ENCODE peak calls at places on chromosome 16, in nine cellular contexts. One of them, this sample, is unnamed.

GRCh38 chr16:72536673-72537435 is 364.9 kb upstream of the PMFBP1 start:
- DNase-seq in sigmoid colon: no peak
- DNase-seq in GM12892: no peak
- DNase-seq in upper lobe of left lung: no peak
- DNase-seq in stomach: no peak
- DNase-seq in breast epithelium: no peak
- DNase-seq in HCT116: no peak
- DNase-seq in endothelial cell of umbilical vein: no peak
- DNase-seq in GM23338: no peak
- DNase-seq in this sample: no peak

GRCh38 chr16:49454426-49455180 is 81.0 kb downstream of the C16orf78 start:
- DNase-seq in endothelial cell of umbilical vein: no peak
- DNase-seq in HCT116: no peak
- DNase-seq in GM12892: no peak
- DNase-seq in GM23338: no peak
- DNase-seq in stomach: peak
- DNase-seq in upper lobe of left lung: no peak
- DNase-seq in breast epithelium: no peak
- DNase-seq in sigmoid colon: peak
- DNase-seq in this sample: no peak

GRCh38 chr16:85839681-85840240 is 40.3 kb downstream of the COX4I1 start:
- DNase-seq in GM12892: no peak
- DNase-seq in stomach: no peak
- DNase-seq in GM23338: no peak
- DNase-seq in breast epithelium: no peak
- DNase-seq in sigmoid colon: no peak
- DNase-seq in endothelial cell of umbilical vein: no peak
- DNase-seq in upper lobe of left lung: no peak
- DNase-seq in HCT116: no peak
- DNase-seq in this sample: no peak

GRCh38 chr16:4869147-4869790 is 22.0 kb downstream of the UBN1 start:
- DNase-seq in GM23338: no peak
- DNase-seq in upper lobe of left lung: no peak
- DNase-seq in endothelial cell of umbilical vein: no peak
- DNase-seq in HCT116: no peak
- DNase-seq in sigmoid colon: no peak
- DNase-seq in GM12892: no peak
- DNase-seq in stomach: peak
- DNase-seq in breast epithelium: no peak
- DNase-seq in this sample: no peak

GRCh38 chr16:77431131-77431670 is 3.6 kb downstream of the ADAMTS18 start:
- DNase-seq in breast epithelium: no peak
- DNase-seq in GM23338: no peak
- DNase-seq in upper lobe of left lung: no peak
- DNase-seq in stomach: no peak
- DNase-seq in GM12892: no peak
- DNase-seq in HCT116: no peak
- DNase-seq in endothelial cell of umbilical vein: peak
- DNase-seq in sigmoid colon: no peak
- DNase-seq in this sample: no peak

GRCh38 chr16:49441366-49441780 is 67.8 kb downstream of the C16orf78 start:
- DNase-seq in endothelial cell of umbilical vein: no peak
- DNase-seq in sigmoid colon: no peak
- DNase-seq in stomach: peak
- DNase-seq in HCT116: no peak
- DNase-seq in GM12892: peak
- DNase-seq in breast epithelium: peak
- DNase-seq in GM23338: peak
- DNase-seq in upper lobe of left lung: peak
- DNase-seq in this sample: no peak

GRCh38 chr16:30896890-30897730 is 696 bp downstream of the CTF1 start:
- DNase-seq in sigmoid colon: peak
- DNase-seq in HCT116: peak
- DNase-seq in GM23338: peak
- DNase-seq in GM12892: peak
- DNase-seq in endothelial cell of umbilical vein: peak
- DNase-seq in upper lobe of left lung: peak
- DNase-seq in stomach: peak
- DNase-seq in breast epithelium: peak
- DNase-seq in this sample: peak

GRCh38 chr16:70576431-70577255 is 53.0 kb downstream of the SF3B3 start:
- DNase-seq in breast epithelium: no peak
- DNase-seq in upper lobe of left lung: no peak
- DNase-seq in sigmoid colon: no peak
- DNase-seq in HCT116: no peak
- DNase-seq in endothelial cell of umbilical vein: peak
- DNase-seq in GM12892: no peak
- DNase-seq in stomach: no peak
- DNase-seq in GM23338: peak
- DNase-seq in this sample: no peak

GRCh38 chr16:76278976-76279375 is 1.8 kb downstream of the CNTNAP4 start:
- DNase-seq in HCT116: no peak
- DNase-seq in GM12892: no peak
- DNase-seq in stomach: no peak
- DNase-seq in endothelial cell of umbilical vein: no peak
- DNase-seq in GM23338: peak
- DNase-seq in upper lobe of left lung: no peak
- DNase-seq in sigmoid colon: no peak
- DNase-seq in breast epithelium: no peak
- DNase-seq in this sample: no peak

GRCh38 chr16:86519649-86520316 is 9.5 kb downstream of the FOXF1 start:
- DNase-seq in GM23338: peak
- DNase-seq in endothelial cell of umbilical vein: peak
- DNase-seq in GM12892: peak
- DNase-seq in breast epithelium: no peak
- DNase-seq in stomach: peak
- DNase-seq in HCT116: peak
- DNase-seq in sigmoid colon: peak
- DNase-seq in upper lobe of left lung: peak
- DNase-seq in this sample: no peak

GRCh38 chr16:29816694-29817441 is 916 bp downstream of the PAGR1 start:
- DNase-seq in endothelial cell of umbilical vein: peak
- DNase-seq in upper lobe of left lung: peak
- DNase-seq in stomach: peak
- DNase-seq in breast epithelium: no peak
- DNase-seq in HCT116: no peak
- DNase-seq in sigmoid colon: peak
- DNase-seq in GM12892: peak
- DNase-seq in GM23338: peak
- DNase-seq in this sample: no peak

GRCh38 chr16:12819126-12820117 is 15.7 kb upstream of the CPPED1 start:
- DNase-seq in breast epithelium: no peak
- DNase-seq in endothelial cell of umbilical vein: peak
- DNase-seq in GM12892: peak
- DNase-seq in upper lobe of left lung: no peak
- DNase-seq in HCT116: peak
- DNase-seq in sigmoid colon: peak
- DNase-seq in stomach: peak
- DNase-seq in GM23338: peak
- DNase-seq in this sample: no peak

GRCh38 chr16:81583893-81584705 is 139.5 kb downstream of the CMIP start:
- DNase-seq in upper lobe of left lung: no peak
- DNase-seq in sigmoid colon: no peak
- DNase-seq in HCT116: peak
- DNase-seq in GM23338: no peak
- DNase-seq in endothelial cell of umbilical vein: no peak
- DNase-seq in stomach: peak
- DNase-seq in GM12892: no peak
- DNase-seq in breast epithelium: no peak
- DNase-seq in this sample: no peak

GRCh38 chr16:71628810-71629209 is 2.8 kb downstream of the MARVELD3 start:
- DNase-seq in stomach: no peak
- DNase-seq in upper lobe of left lung: no peak
- DNase-seq in GM23338: no peak
- DNase-seq in HCT116: no peak
- DNase-seq in GM12892: no peak
- DNase-seq in breast epithelium: peak
- DNase-seq in sigmoid colon: no peak
- DNase-seq in endothelial cell of umbilical vein: peak
- DNase-seq in this sample: no peak

GRCh38 chr16:69564845-69565610 is 738 bp upstream of the NFAT5 start:
- DNase-seq in GM12892: no peak
- DNase-seq in endothelial cell of umbilical vein: peak
- DNase-seq in HCT116: no peak
- DNase-seq in sigmoid colon: no peak
- DNase-seq in breast epithelium: no peak
- DNase-seq in upper lobe of left lung: no peak
- DNase-seq in GM23338: peak
- DNase-seq in stomach: no peak
- DNase-seq in this sample: no peak

GRCh38 chr16:50368410-50369132 is at the start of gene BRD7:
- DNase-seq in GM12892: peak
- DNase-seq in GM23338: peak
- DNase-seq in HCT116: no peak
- DNase-seq in endothelial cell of umbilical vein: peak
- DNase-seq in stomach: peak
- DNase-seq in breast epithelium: peak
- DNase-seq in upper lobe of left lung: peak
- DNase-seq in sigmoid colon: no peak
- DNase-seq in this sample: no peak

DNA sequence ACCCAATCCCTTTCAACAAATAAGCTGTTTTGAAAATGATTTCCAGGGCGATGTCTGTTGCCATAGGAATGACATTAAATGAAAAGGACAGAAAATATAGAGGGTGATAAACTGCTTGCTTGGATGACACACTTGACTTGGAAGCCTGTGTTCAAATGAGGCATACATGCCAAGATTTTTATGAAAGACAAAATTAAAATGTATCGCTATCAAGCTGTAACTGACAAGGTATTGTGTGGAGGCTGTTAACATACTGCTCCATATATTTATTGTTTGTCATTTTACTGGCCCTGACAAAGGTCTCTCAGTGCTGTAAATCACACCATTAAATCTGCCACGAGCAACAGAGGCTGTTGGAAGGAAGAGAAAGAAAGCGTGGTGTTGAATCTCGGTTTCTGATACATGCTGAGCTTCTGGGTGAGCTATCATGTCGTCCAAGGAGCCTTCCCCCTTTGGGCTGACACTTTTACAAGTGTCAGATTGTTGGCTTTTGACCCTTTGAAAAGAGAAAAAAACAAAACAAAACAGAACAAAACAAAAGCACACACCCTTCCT is 456.2 kb upstream of the SALL1 start:
- DNase-seq in sigmoid colon: no peak
- DNase-seq in HCT116: no peak
- DNase-seq in endothelial cell of umbilical vein: no peak
- DNase-seq in upper lobe of left lung: no peak
- DNase-seq in GM12892: no peak
- DNase-seq in stomach: no peak
- DNase-seq in breast epithelium: no peak
- DNase-seq in GM23338: no peak
- DNase-seq in this sample: no peak
- TF ChIP-seq POLR2AphosphoS5 in sigmoid colon: no peak
- TF ChIP-seq POLR2AphosphoS5 in HCT116: no peak
- TF ChIP-seq POLR2AphosphoS5 in endothelial cell of umbilical vein: no peak
- TF ChIP-seq POLR2AphosphoS5 in upper lobe of left lung: no peak
- TF ChIP-seq POLR2AphosphoS5 in GM12892: no peak
- TF ChIP-seq POLR2AphosphoS5 in stomach: no peak
- TF ChIP-seq POLR2AphosphoS5 in breast epithelium: no peak
- TF ChIP-seq POLR2AphosphoS5 in GM23338: no peak
- TF ChIP-seq POLR2AphosphoS5 in this sample: no peak

GRCh38 chr16:10731790-10732189 is 11.9 kb upstream of the NUBP1 start:
- DNase-seq in GM23338: no peak
- DNase-seq in GM12892: no peak
- DNase-seq in endothelial cell of umbilical vein: no peak
- DNase-seq in sigmoid colon: no peak
- DNase-seq in upper lobe of left lung: no peak
- DNase-seq in stomach: no peak
- DNase-seq in HCT116: no peak
- DNase-seq in breast epithelium: no peak
- DNase-seq in this sample: no peak
- TF ChIP-seq POLR2AphosphoS5 in GM23338: no peak
- TF ChIP-seq POLR2AphosphoS5 in GM12892: no peak
- TF ChIP-seq POLR2AphosphoS5 in endothelial cell of umbilical vein: no peak
- TF ChIP-seq POLR2AphosphoS5 in sigmoid colon: no peak
- TF ChIP-seq POLR2AphosphoS5 in upper lobe of left lung: no peak
- TF ChIP-seq POLR2AphosphoS5 in stomach: no peak
- TF ChIP-seq POLR2AphosphoS5 in HCT116: no peak
- TF ChIP-seq POLR2AphosphoS5 in breast epithelium: no peak
- TF ChIP-seq POLR2AphosphoS5 in this sample: no peak

DNA sequence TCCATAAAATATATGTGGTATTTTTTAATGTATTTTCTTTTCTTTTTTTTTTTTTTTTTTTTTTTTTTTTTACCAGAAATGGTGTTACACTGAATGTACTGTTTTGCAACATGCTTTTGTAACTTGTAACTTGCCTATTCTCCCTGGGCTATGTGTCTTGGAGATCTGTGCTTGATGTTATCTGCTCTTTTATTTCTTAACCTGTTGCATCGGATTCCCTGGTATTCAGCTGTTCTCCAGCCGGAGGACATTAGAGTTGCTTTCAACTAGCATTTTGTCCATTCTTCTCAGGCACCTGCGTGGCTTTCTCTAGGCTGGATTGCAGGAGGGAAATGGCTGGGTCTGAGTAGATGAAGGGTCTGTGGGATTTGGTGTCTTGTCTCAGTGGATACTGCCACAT is 47.4 kb downstream of the KATNIP start:
- DNase-seq in breast epithelium: no peak
- DNase-seq in endothelial cell of umbilical vein: no peak
- DNase-seq in GM23338: no peak
- DNase-seq in sigmoid colon: no peak
- DNase-seq in stomach: no peak
- DNase-seq in HCT116: no peak
- DNase-seq in upper lobe of left lung: no peak
- DNase-seq in GM12892: no peak
- DNase-seq in this sample: no peak
- TF ChIP-seq POLR2AphosphoS5 in breast epithelium: no peak
- TF ChIP-seq POLR2AphosphoS5 in endothelial cell of umbilical vein: no peak
- TF ChIP-seq POLR2AphosphoS5 in GM23338: no peak
- TF ChIP-seq POLR2AphosphoS5 in sigmoid colon: no peak
- TF ChIP-seq POLR2AphosphoS5 in stomach: no peak
- TF ChIP-seq POLR2AphosphoS5 in HCT116: no peak
- TF ChIP-seq POLR2AphosphoS5 in upper lobe of left lung: no peak
- TF ChIP-seq POLR2AphosphoS5 in GM12892: no peak
- TF ChIP-seq POLR2AphosphoS5 in this sample: no peak

DNA sequence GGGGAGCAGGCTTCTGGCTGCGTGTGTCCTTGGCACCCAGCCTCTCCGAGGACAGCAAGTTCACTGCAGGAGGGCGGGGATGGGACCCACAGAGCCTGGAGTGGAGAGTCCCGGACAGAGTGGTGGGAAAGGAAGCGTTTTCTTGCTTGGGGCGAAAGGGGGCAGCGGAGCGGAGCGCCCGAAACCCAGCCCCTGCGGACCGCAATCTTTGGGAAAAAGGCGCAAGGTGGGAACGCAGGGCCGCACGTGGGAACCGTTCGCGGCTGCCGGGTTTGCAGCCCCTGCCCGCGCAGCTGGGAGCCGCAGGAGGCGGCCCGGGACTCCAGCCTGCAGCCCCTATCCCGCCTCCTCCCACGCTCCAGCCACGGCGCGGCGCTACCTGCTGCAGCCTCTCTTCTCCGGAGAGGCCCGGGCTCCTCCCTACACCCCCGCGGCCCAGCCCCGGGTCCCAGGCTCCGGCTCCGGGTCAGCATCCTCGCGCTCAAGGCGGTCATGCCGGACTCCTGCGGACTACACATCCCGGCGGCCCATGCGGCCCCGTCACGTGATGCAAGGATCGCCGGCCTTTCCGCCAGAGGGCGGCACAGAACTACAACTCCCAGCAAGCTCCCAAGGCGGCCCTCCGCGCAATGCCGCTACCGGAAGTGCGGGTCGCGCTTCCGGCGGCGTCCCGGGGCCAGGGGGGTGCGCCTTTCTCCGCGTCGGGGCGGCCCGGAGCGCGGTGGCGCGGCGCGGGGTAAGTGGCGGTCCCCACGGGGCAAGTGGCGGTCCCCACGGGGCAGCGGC is at the start of the genes NTHL1 and TSC2:
- DNase-seq in upper lobe of left lung: peak
- DNase-seq in sigmoid colon: peak
- DNase-seq in HCT116: peak
- DNase-seq in GM12892: peak
- DNase-seq in stomach: peak
- DNase-seq in GM23338: peak
- DNase-seq in breast epithelium: peak
- DNase-seq in endothelial cell of umbilical vein: peak
- DNase-seq in this sample: peak
- TF ChIP-seq POLR2AphosphoS5 in upper lobe of left lung: peak
- TF ChIP-seq POLR2AphosphoS5 in sigmoid colon: peak
- TF ChIP-seq POLR2AphosphoS5 in HCT116: peak
- TF ChIP-seq POLR2AphosphoS5 in GM12892: no peak
- TF ChIP-seq POLR2AphosphoS5 in stomach: peak
- TF ChIP-seq POLR2AphosphoS5 in GM23338: peak
- TF ChIP-seq POLR2AphosphoS5 in breast epithelium: peak
- TF ChIP-seq POLR2AphosphoS5 in endothelial cell of umbilical vein: peak
- TF ChIP-seq POLR2AphosphoS5 in this sample: peak

This sample was measured in esophagus muscularis mucosa.